ENCODE peak calls at places on chromosomes 13 and 19, in six cellular contexts. Z is H9, P is iPS DF 6.9, B is MM.1S, K is heart left ventricle, C is GM23338. L is an unnamed sample. For H3K4me1 and H3K27me3, the result is how much of the 10 kb centered on the place peaks cover.

GRCh38 chr19:54673222-54673621 is 10.4 kb downstream of the LILRB4 start:
- DNase-seq in Z (no peak), P (no peak), B (peak), C (no peak), K (no peak), L (no peak)

GRCh38 chr13:103406967-103407366 is 340.8 kb upstream of the SLC10A2 start:
- DNase-seq in P (no peak), B (no peak), K (no peak), C (no peak), Z (no peak), L (no peak)

GRCh38 chr13:113955691-113956090 is 18.2 kb downstream of the C13orf46 start:
- DNase-seq in K (peak), B (no peak), Z (no peak), P (no peak), C (no peak), L (no peak)

GRCh38 chr13:73335226-73335625 is 276.4 kb downstream of the KLF5 start:
- DNase-seq in Z (no peak), K (no peak), B (no peak), P (no peak), C (no peak), L (no peak)

GRCh38 chr13:95494082-95494681 is 58.3 kb upstream of the CLDN10 start:
- DNase-seq in K (no peak), Z (no peak), P (peak), C (peak), B (peak), L (no peak)

GRCh38 chr19:8663920-8664670 is 33.7 kb downstream of the NFILZ start:
- DNase-seq in K (no peak), B (peak), P (no peak), C (peak), Z (peak), L (peak)

GRCh38 chr13:63438951-63439350 is 2023.3 kb upstream of the PCDH20 start:
- DNase-seq in P (no peak), Z (no peak), C (peak), K (no peak), B (no peak), L (no peak)

GRCh38 chr19:19602713-19603320 is 15.7 kb downstream of the PBX4 start:
- DNase-seq in B (no peak), K (no peak), P (no peak), C (peak), Z (no peak), L (no peak)

GRCh38 chr13:102610296-102610895 is 13.6 kb downstream of the TPP2 start:
- DNase-seq in B (no peak), K (no peak), C (no peak), P (no peak), Z (no peak), L (no peak)

GRCh38 chr13:102580552-102581169 is 16.1 kb upstream of the TPP2 start:
- DNase-seq in K (no peak), B (peak), C (peak), P (peak), Z (no peak), L (no peak)

GRCh38 chr13:97280478-97280877 is 58.3 kb downstream of the MBNL2 start:
- DNase-seq in Z (no peak), B (no peak), C (no peak), P (no peak), K (no peak), L (no peak)

GRCh38 chr13:19634129-19634740 is 776 bp downstream of the MPHOSPH8 start:
- DNase-seq in Z (no peak), P (no peak), C (peak), B (peak), K (peak), L (no peak)

GRCh38 chr13:25462301-25463125 is 90.7 kb downstream of the ATP8A2 start:
- DNase-seq in K (no peak), Z (no peak), B (no peak), P (no peak), C (no peak), L (no peak)

GRCh38 chr13:93325303-93326297 is 99.0 kb downstream of the GPC6 start:
- DNase-seq in Z (no peak), P (no peak), K (no peak), C (no peak), B (no peak), L (no peak)

GRCh38 chr19:47437500-47437899 is 18.2 kb upstream of the MEIS3 start:
- DNase-seq in K (no peak), Z (no peak), C (no peak), P (no peak), B (no peak), L (no peak)

GRCh38 chr19:33628921-33629825 is 7.4 kb downstream of the CHST8 start:
- DNase-seq in P (no peak), K (no peak), C (no peak), Z (peak), B (no peak), L (no peak)

GRCh38 chr13:23876265-23876664 is 12.9 kb downstream of the MIPEP start:
- DNase-seq in B (no peak), Z (no peak), C (peak), K (no peak), P (no peak), L (no peak)

GRCh38 chr13:19984430-19985218 is 26.1 kb downstream of the ZMYM2 start:
- DNase-seq in C (peak), P (no peak), Z (no peak), B (peak), K (no peak), L (peak)

GRCh38 chr13:33537691-33538090 is 252.1 kb upstream of the STARD13 start:
- DNase-seq in P (no peak), K (no peak), B (no peak), Z (no peak), C (no peak), L (no peak)

GRCh38 chr19:35901055-35901644 is 810 bp upstream of the NFKBID start:
- DNase-seq in B (no peak), Z (no peak), K (no peak), C (peak), P (no peak), L (no peak)

GRCh38 chr19:54424201-54424600 is 8.9 kb downstream of the TTYH1 start:
- DNase-seq in P (no peak), K (no peak), B (no peak), C (no peak), Z (no peak), L (no peak)

GRCh38 chr19:34731019-34731829 is 2.8 kb upstream of the ZNF181 start:
- DNase-seq in C (no peak), Z (no peak), K (peak), B (no peak), P (no peak), L (no peak)

GRCh38 chr19:45615795-45616708 is 14.0 kb upstream of the GPR4 start:
- DNase-seq in P (peak), C (peak), K (peak), Z (peak), B (peak), L (peak)

GRCh38 chr13:105655046-105655445 is 880.4 kb downstream of the EFNB2 start:
- DNase-seq in Z (no peak), K (no peak), C (no peak), B (no peak), P (no peak), L (no peak)

GRCh38 chr13:28955264-28955966 is 135.3 kb downstream of the MTUS2 start:
- DNase-seq in Z (no peak), B (no peak), K (peak), P (no peak), C (no peak), L (no peak)

GRCh38 chr19:33403221-33403972 is 29.9 kb downstream of the CEBPG start:
- DNase-seq in Z (no peak), K (no peak), C (no peak), P (no peak), B (no peak), L (no peak)

GRCh38 chr19:50721441-50722137 is 1.6 kb upstream of the CLEC11A start:
- DNase-seq in Z (no peak), P (no peak), B (no peak), K (no peak), C (no peak), L (no peak)

GRCh38 chr19:39843919-39844793 is 2.0 kb downstream of the FBL start:
- DNase-seq in P (no peak), Z (no peak), K (no peak), B (peak), C (peak), L (peak)

GRCh38 chr13:48902421-48902820 is 73.3 kb upstream of the FNDC3A start:
- DNase-seq in P (no peak), C (peak), K (no peak), Z (peak), B (no peak), L (no peak)

GRCh38 chr19:58128041-58128685 is 22.4 kb downstream of the ZNF329 start:
- DNase-seq in B (no peak), K (no peak), C (peak), P (no peak), Z (no peak), L (no peak)

GRCh38 chr19:3386447-3387234 is 20.3 kb downstream of the NFIC start:
- DNase-seq in P (no peak), B (no peak), Z (no peak), C (no peak), K (peak), L (no peak)
- H3K4me1 ChIP-seq in P (under half), B (under half), Z (under half), C (under half), K (half or more), L (under half)

GRCh38 chr19:10730932-10731331 is 13.1 kb downstream of the DNM2 start:
- DNase-seq in B (no peak), Z (no peak), K (no peak), P (no peak), C (no peak), L (no peak)
- H3K27ac ChIP-seq in B (no peak), Z (no peak), K (peak), P (no peak), C (no peak), L (peak)

GRCh38 chr19:41707871-41708371 is 505 bp upstream of the CEACAM5 start:
- DNase-seq in K (no peak), C (no peak), B (no peak), P (no peak), Z (no peak), L (peak)

GRCh38 chr19:41708481-41708880 is at the start of gene CEACAM5:
- DNase-seq in C (no peak), Z (no peak), K (no peak), B (no peak), P (no peak), L (no peak)

GRCh38 chr19:41709951-41710645 is 1.7 kb downstream of the CEACAM5 start:
- DNase-seq in C (no peak), Z (no peak), P (no peak), K (no peak), B (no peak), L (no peak)

GRCh38 chr19:41714598-41714997 is 6.2 kb downstream of the CEACAM5 start:
- DNase-seq in C (no peak), P (no peak), K (no peak), B (no peak), Z (no peak), L (no peak)

DNA sequence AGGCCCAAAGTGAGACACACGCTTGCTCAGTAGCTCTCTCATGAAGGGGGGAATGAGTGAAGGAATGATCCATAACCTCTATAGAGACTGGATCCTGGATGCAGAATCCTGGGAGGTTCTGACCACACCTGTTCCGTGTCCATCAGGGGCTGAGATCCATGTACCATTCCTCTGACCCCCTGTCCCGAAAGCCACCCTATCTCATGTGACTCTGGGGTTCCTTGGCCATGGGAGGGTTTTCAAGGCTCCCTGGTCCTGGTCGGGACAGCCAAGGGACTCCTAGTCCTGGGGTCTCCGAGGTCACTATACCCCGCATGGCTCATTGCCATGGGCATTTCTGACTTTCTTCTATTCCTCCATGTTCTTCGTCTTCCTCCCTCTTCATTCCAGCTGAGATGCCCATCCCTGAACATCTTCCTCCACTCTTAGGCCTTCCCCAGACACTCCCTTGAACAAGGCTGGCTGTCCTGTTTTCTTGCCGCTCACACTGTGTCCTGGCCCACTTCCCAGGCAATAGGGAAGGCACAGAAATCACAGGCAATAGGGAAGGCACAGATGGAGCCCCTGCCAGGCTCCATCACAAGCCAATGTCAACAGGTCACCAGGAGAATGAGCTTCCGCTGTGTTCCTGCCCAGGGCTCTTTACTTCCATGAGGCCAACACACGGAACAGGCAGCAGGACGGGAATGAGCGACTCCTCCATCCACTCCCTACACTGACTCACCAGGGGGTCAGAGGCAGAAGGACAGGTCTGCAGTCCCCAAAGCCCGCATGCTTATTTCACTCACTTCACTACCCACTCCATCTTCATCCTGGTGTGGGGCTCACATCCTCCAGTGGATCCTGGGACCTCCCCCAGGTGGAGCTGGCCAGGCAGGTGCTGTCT is 3.2 kb downstream of the CEACAM5 start:
- DNase-seq in P (no peak), B (no peak), Z (no peak), K (no peak), C (no peak), L (no peak)
- H3K27me3 ChIP-seq in P (under half), B (half or more), Z (under half), K (under half), C (under half), L (under half)

DNA sequence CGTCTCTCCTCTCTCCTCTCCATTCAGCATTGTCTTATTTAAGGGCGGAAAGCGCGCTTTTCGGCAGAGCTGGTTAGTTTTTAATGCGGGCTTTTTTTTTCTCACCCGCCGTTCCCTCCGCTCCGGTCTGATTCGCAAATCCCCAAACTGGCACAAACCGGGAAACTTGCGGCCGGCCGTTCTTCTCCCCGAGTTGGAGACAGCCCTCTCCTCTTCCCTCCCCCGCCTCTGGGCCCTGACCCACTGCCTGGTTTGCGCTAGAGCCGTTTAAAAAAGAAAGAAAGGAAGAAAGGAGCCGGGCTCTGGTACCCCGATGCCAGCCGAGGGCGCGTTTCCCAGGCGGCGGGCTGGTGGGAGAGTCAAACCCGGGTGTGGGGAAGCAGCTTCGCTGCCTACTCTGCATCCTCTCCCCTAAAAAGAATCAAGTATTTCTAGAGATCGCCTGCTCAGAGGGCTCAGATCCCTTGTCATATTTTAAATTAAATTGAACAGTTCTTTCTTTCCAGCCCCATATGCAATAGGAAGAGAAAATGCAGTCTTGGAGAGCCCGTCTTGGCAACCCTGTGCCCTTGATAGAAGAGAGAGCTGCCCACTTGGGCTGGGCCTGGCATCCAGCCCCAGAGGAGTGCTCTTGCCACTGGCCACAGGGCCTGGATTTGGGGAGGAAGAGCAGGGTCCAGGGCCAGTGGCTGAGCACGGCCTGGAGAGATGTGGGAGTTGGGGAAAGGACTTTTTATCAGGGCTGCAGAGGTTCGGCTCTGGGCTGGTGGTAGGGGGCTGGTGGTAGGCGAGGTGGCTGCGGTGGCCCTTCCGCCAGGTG is 19.0 kb downstream of the NFIX start:
- DNase-seq in K (no peak), B (no peak), Z (peak), C (peak), P (no peak), L (no peak)
- H3K4me1 ChIP-seq in K (half or more), B (under half), Z (under half), C (half or more), P (under half), L (under half)

GRCh38 chr19:22806418-22806817 is 22.5 kb upstream of the ZNF99 start:
- DNase-seq in B (no peak), C (no peak), Z (no peak), P (no peak), K (no peak), L (no peak)

GRCh38 chr19:22807061-22807835 is 23.3 kb upstream of the ZNF99 start:
- DNase-seq in Z (no peak), B (no peak), K (no peak), P (no peak), C (no peak), L (no peak)
- H3K27ac ChIP-seq in Z (no peak), B (no peak), K (no peak), P (no peak), C (no peak), L (no peak)

DNA sequence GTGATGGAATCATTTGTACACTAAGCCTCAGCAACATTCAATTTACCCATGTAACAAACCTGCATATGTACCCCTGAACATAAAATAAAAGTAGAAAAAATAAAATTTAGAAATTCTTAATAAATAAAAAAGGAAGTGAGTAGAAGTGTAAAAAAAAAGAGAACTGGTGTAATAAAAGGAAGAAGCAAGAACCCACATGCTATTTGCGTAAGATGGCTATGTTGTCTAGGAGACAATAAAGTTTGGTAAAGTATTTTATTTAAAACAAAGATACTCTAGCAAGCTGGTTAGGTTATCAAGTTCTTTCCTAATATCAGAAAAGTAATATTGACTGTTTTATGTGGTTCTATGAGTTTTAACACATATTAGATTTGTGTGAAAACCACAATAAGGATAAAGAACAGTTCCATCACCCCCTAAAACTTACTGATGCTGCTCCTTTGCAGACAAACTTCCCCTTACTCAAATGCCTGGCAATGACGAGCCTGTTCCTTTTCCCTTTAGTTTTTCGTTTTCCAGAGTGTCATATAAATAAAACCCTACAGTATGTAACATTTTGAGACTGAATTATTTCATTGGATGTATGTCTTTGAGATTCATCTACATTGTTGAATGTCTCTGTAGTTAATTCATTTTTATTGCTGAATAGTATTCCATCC is 98.9 kb downstream of the TNFSF13B start:
- DNase-seq in K (no peak), Z (no peak), P (no peak), B (no peak), C (no peak), L (no peak)
- H3K27me3 ChIP-seq in K (under half), Z (under half), P (under half), B (under half), C (under half), L (under half)

GRCh38 chr13:77326905-77327604 is at the start of gene MYCBP2:
- DNase-seq in C (peak), Z (peak), B (peak), K (peak), P (peak), L (peak)
- H3K4me1 ChIP-seq in C (under half), Z (under half), B (under half), K (half or more), P (under half), L (under half)

GRCh38 chr13:40115456-40115855 is 460.0 kb downstream of the COG6 start:
- DNase-seq in K (no peak), Z (no peak), P (no peak), C (no peak), B (no peak), L (no peak)
- H3K27ac ChIP-seq in K (no peak), Z (no peak), P (no peak), C (no peak), B (no peak), L (no peak)

GRCh38 chr13:46489586-46490023 is 63.4 kb upstream of the LRCH1 start:
- DNase-seq in B (no peak), K (no peak), Z (no peak), P (no peak), C (no peak), L (no peak)
- H3K27me3 ChIP-seq in B (under half), K (under half), Z (under half), P (under half), C (under half), L (under half)

L was measured in naive thymus-derived CD4-positive, alpha-beta T cell.